ENCODE peak calls at places on chromosomes 12 and 14, in eight cellular contexts. B is ovary; P is A673; Q is small intestine; Z is CD4-positive, CD25-positive, alpha-beta regulatory T cell; J is heart right ventricle; T is CD8-positive, alpha-beta memory T cell; I is effector memory CD4-positive, alpha-beta T cell. V is an unnamed sample. For H3K27me3, the result is how much of the 10 kb centered on the place peaks cover.

GRCh38 chr14:72714094-72714493 is 179.8 kb downstream of the DPF3 start:
- DNase-seq in Z (peak), Q (peak), P (no peak), I (no peak), B (no peak), J (no peak), T (peak), V (no peak)

GRCh38 chr12:131108171-131108955 is 154.7 kb downstream of the ADGRD1 start:
- DNase-seq in T (no peak), J (no peak), Q (no peak), B (no peak), P (peak), Z (no peak), I (no peak), V (no peak)

GRCh38 chr12:116717466-116718457 is 20.1 kb downstream of the SPRING1 start:
- DNase-seq in I (no peak), P (no peak), T (no peak), B (peak), Q (no peak), J (peak), Z (no peak), V (no peak)

GRCh38 chr12:47799357-47799955 is 20.2 kb downstream of the HDAC7 start:
- DNase-seq in Z (no peak), I (no peak), T (no peak), J (peak), P (no peak), B (no peak), Q (no peak), V (no peak)

GRCh38 chr14:65281991-65282908 is 130.3 kb upstream of the FUT8 start:
- DNase-seq in Q (no peak), B (no peak), P (no peak), I (no peak), Z (peak), T (no peak), J (peak), V (no peak)

GRCh38 chr12:61272441-61272840 is 987.8 kb upstream of the USP15 start:
- DNase-seq in T (no peak), B (no peak), Q (no peak), I (no peak), J (no peak), Z (no peak), P (no peak), V (no peak)

GRCh38 chr12:85468356-85469157 is 188.5 kb downstream of the ALX1 start:
- DNase-seq in I (no peak), Q (peak), P (peak), Z (peak), J (peak), B (peak), T (no peak), V (peak)

GRCh38 chr12:77054856-77055255 is 10.5 kb downstream of the E2F7 start:
- DNase-seq in B (no peak), I (no peak), T (no peak), Q (no peak), P (no peak), J (no peak), Z (no peak), V (no peak)

GRCh38 chr12:128079476-128079875 is 187.5 kb upstream of the TMEM132C start:
- DNase-seq in Z (no peak), T (no peak), P (no peak), I (no peak), Q (no peak), J (no peak), B (no peak), V (no peak)

GRCh38 chr12:54701940-54702592 is 53.9 kb upstream of the DCD start:
- DNase-seq in Q (peak), B (no peak), P (peak), T (no peak), I (peak), J (no peak), Z (peak), V (no peak)

GRCh38 chr12:96414637-96415036 is 14.4 kb upstream of the CDK17 start:
- DNase-seq in I (no peak), J (no peak), B (no peak), Z (no peak), T (no peak), P (no peak), Q (no peak), V (peak)

GRCh38 chr12:121240484-121241202 is 30.7 kb downstream of the P2RX4 start:
- DNase-seq in P (no peak), Q (peak), I (peak), J (peak), T (peak), Z (peak), B (peak), V (no peak)

GRCh38 chr12:118853634-118854033 is 127.7 kb upstream of the SRRM4 start:
- DNase-seq in J (no peak), Z (no peak), Q (no peak), B (no peak), I (no peak), P (no peak), T (no peak), V (peak)

GRCh38 chr14:55383039-55383438 is 28.6 kb downstream of the ATG14 start:
- DNase-seq in P (no peak), T (no peak), I (no peak), J (no peak), Z (no peak), Q (no peak), B (no peak), V (no peak)

GRCh38 chr12:132444957-132445883 is 44.7 kb upstream of the FBRSL1 start:
- DNase-seq in Q (peak), B (no peak), P (no peak), J (no peak), Z (peak), I (peak), T (peak), V (peak)

GRCh38 chr14:31560759-31561154 is 447 bp upstream of the NUBPL start:
- DNase-seq in Q (no peak), Z (no peak), T (no peak), B (no peak), P (no peak), J (no peak), I (no peak), V (no peak)

GRCh38 chr12:56601503-56601902 is 28.6 kb downstream of the BAZ2A start:
- DNase-seq in Z (peak), J (peak), Q (no peak), I (no peak), T (no peak), B (no peak), P (peak), V (peak)

GRCh38 chr12:52796839-52797528 is 1.1 kb upstream of the KRT3 start:
- DNase-seq in B (no peak), P (no peak), J (no peak), T (no peak), I (no peak), Z (no peak), Q (no peak), V (no peak)

GRCh38 chr14:86462193-86462592 is 932.2 kb downstream of the FLRT2 start:
- DNase-seq in Q (peak), J (no peak), P (peak), B (no peak), I (no peak), Z (no peak), T (no peak), V (peak)

GRCh38 chr14:95102678-95103039 is 54.7 kb downstream of the DICER1 start:
- DNase-seq in P (peak), Q (no peak), B (no peak), J (no peak), Z (no peak), I (no peak), T (no peak), V (no peak)

GRCh38 chr12:58575281-58575680 is 345.0 kb downstream of the LRIG3 start:
- DNase-seq in Q (no peak), B (peak), P (no peak), I (no peak), Z (no peak), T (no peak), J (no peak), V (no peak)

GRCh38 chr12:78185109-78185508 is 354.4 kb downstream of the NAV3 start:
- DNase-seq in I (no peak), P (no peak), T (no peak), Z (no peak), J (no peak), Q (no peak), B (no peak), V (no peak)

GRCh38 chr12:5945071-5946008 is at the start of gene ANO2:
- DNase-seq in I (no peak), T (no peak), J (no peak), P (peak), B (no peak), Q (no peak), Z (no peak), V (peak)

GRCh38 chr12:49098035-49098451 is 3.4 kb upstream of the DHH start:
- DNase-seq in I (peak), J (no peak), T (peak), B (no peak), Q (peak), P (peak), Z (peak), V (peak)

GRCh38 chr14:83433618-83434017 is 1900.0 kb upstream of the SEL1L start:
- DNase-seq in Z (no peak), T (no peak), P (no peak), J (no peak), B (no peak), I (no peak), Q (no peak), V (no peak)

GRCh38 chr12:130961921-130962326 is 8.2 kb downstream of the ADGRD1 start:
- DNase-seq in Z (no peak), I (no peak), Q (no peak), P (no peak), T (no peak), B (no peak), J (peak), V (no peak)

GRCh38 chr12:31207799-31208465 is 118.0 kb downstream of the SINHCAF start:
- DNase-seq in B (no peak), I (no peak), Q (no peak), Z (no peak), P (no peak), T (no peak), J (no peak), V (no peak)

GRCh38 chr12:124496584-124496983 is 70.8 kb downstream of the NCOR2 start:
- DNase-seq in P (no peak), J (no peak), Q (no peak), Z (no peak), T (no peak), B (no peak), I (no peak), V (peak)

GRCh38 chr12:58656254-58657009 is 263.9 kb downstream of the LRIG3 start:
- DNase-seq in Z (no peak), I (no peak), J (no peak), Q (no peak), B (no peak), P (no peak), T (no peak), V (no peak)

GRCh38 chr14:58981840-58982239 is 206.6 kb upstream of the DAAM1 start:
- DNase-seq in Z (no peak), I (no peak), J (no peak), P (no peak), Q (no peak), B (no peak), T (no peak), V (no peak)

GRCh38 chr14:26138764-26139445 is 458.9 kb downstream of the NOVA1 start:
- DNase-seq in B (no peak), Z (no peak), I (no peak), J (no peak), P (peak), Q (peak), T (no peak), V (no peak)

GRCh38 chr14:70152081-70152480 is 36.7 kb downstream of the SLC8A3 start:
- DNase-seq in B (no peak), I (no peak), Q (no peak), P (no peak), T (no peak), Z (no peak), J (no peak), V (no peak)

GRCh38 chr12:120257041-120257821 is 8.3 kb downstream of the PXN start:
- DNase-seq in B (peak), J (peak), P (peak), I (no peak), Q (no peak), Z (no peak), T (no peak), V (no peak)

GRCh38 chr12:78402366-78403134 is 462.0 kb upstream of the SYT1 start:
- DNase-seq in Q (no peak), T (no peak), J (no peak), P (no peak), Z (no peak), I (no peak), B (no peak), V (no peak)

GRCh38 chr12:120481022-120481767 is 11.6 kb upstream of the SRSF9 start:
- DNase-seq in P (no peak), J (no peak), Z (no peak), Q (no peak), B (no peak), T (peak), I (no peak), V (no peak)

GRCh38 chr14:99323603-99324185 is 51.7 kb upstream of the BCL11B start:
- DNase-seq in B (no peak), P (no peak), Q (no peak), Z (no peak), I (no peak), T (no peak), J (no peak), V (no peak)

GRCh38 chr12:22529281-22530060 is 14.9 kb downstream of the C2CD5 start:
- DNase-seq in P (peak), B (no peak), T (no peak), Q (peak), I (no peak), Z (peak), J (no peak), V (no peak)

GRCh38 chr12:42477931-42478330 is 111.6 kb downstream of the PRICKLE1 start:
- DNase-seq in B (no peak), Z (no peak), P (no peak), T (no peak), Q (no peak), J (no peak), I (no peak), V (no peak)

GRCh38 chr12:70831538-70831937 is 89.0 kb downstream of the PTPRR start:
- DNase-seq in P (peak), Z (no peak), T (no peak), B (no peak), I (no peak), J (no peak), Q (peak), V (peak)
- H3K27me3 ChIP-seq in P (under half), Z (under half), T (under half), B (under half), I (under half), J (under half), Q (under half), V (under half)

GRCh38 chr12:16605666-16606116 is 271 bp downstream of the LMO3 start:
- DNase-seq in J (no peak), P (peak), I (no peak), Q (no peak), B (no peak), T (no peak), Z (no peak), V (peak)
- H3K27me3 ChIP-seq in J (under half), P (under half), I (under half), Q (under half), B (under half), T (under half), Z (under half), V (under half)

GRCh38 chr14:20641591-20641990 is at the start of gene OR6S1:
- DNase-seq in Z (no peak), I (no peak), B (no peak), Q (no peak), T (no peak), J (no peak), P (no peak), V (no peak)
- H3K27me3 ChIP-seq in Z (under half), I (under half), B (under half), Q (under half), T (under half), J (under half), P (under half), V (half or more)

GRCh38 chr12:27974735-27975221 is 2.2 kb upstream of the PTHLH start:
- DNase-seq in I (no peak), Q (no peak), J (no peak), T (no peak), B (no peak), P (no peak), Z (no peak), V (no peak)
- H3K27me3 ChIP-seq in I (under half), Q (under half), J (half or more), T (under half), B (under half), P (under half), Z (under half), V (under half)

GRCh38 chr12:9925746-9926393 is 6.3 kb downstream of the CLEC2A start:
- DNase-seq in B (no peak), P (peak), I (no peak), Z (peak), T (no peak), Q (peak), J (peak), V (peak)
- H3K27me3 ChIP-seq in B (under half), P (under half), I (under half), Z (under half), T (under half), Q (under half), J (under half), V (under half)

GRCh38 chr12:105831372-105831771 is 307.4 kb downstream of the NUAK1 start:
- DNase-seq in Z (no peak), B (no peak), J (no peak), P (no peak), T (no peak), I (no peak), Q (no peak), V (peak)

GRCh38 chr12:105839629-105840127 is 299.1 kb downstream of the NUAK1 start:
- DNase-seq in Z (no peak), I (no peak), T (no peak), J (no peak), B (no peak), P (no peak), Q (no peak), V (no peak)

GRCh38 chr12:105836235-105836634 is 302.5 kb downstream of the NUAK1 start:
- DNase-seq in P (no peak), Q (no peak), B (no peak), Z (no peak), I (no peak), J (no peak), T (no peak), V (no peak)

GRCh38 chr12:105834496-105834895 is 304.3 kb downstream of the NUAK1 start:
- DNase-seq in J (no peak), B (no peak), I (no peak), Z (no peak), Q (no peak), T (no peak), P (no peak), V (no peak)

DNA sequence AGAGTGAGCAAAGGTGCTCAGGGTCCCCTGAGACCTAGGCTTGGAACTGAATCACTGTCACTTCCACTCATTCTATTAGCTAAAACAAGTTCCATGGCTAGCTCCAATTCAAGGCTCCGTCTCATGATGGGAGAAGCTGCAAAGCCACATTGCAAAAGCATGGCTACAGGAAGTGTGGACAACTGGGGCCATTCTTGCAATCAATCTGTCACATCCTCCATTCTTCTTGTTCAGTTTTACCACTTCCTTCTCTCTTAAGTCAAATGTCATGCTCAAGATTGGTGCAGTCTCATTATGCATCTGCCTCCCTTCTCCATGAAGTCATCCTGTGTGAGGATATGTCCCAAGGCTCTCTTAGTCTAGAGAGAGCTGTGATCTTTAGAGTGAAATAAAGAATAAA is 303.2 kb downstream of the NUAK1 start:
- DNase-seq in I (no peak), Q (no peak), T (no peak), P (no peak), B (no peak), Z (no peak), J (no peak), V (no peak)
- H3K27me3 ChIP-seq in I (under half), Q (under half), T (under half), P (under half), B (under half), Z (under half), J (under half), V (under half)